ENCODE peak calls at places on chromosomes 11 and 22, in nine cellular contexts. N is HCT116, U is sigmoid colon, V is upper lobe of left lung, Y is adrenal gland, O is breast epithelium, G is IMR-90, F is ovary, M is right lobe of liver. D is an unnamed sample. For H3K4me1, the result is how much of the 10 kb centered on the place peaks cover.

GRCh38 chr11:15801616-15802015 is 554.7 kb downstream of the SOX6 start:
- DNase-seq in N (no peak), U (no peak), V (no peak), Y (no peak), O (no peak), G (no peak), F (no peak), M (no peak), D (no peak)

GRCh38 chr11:12517306-12517705 is 139.9 kb downstream of the PARVA start:
- DNase-seq in N (no peak), U (peak), V (no peak), Y (peak), O (no peak), G (no peak), F (no peak), M (no peak), D (no peak)

GRCh38 chr11:23570828-23571227 is 710.6 kb upstream of the CCDC179 start:
- DNase-seq in N (no peak), U (no peak), V (no peak), Y (no peak), O (no peak), G (peak), F (no peak), M (no peak), D (no peak)

GRCh38 chr22:45045219-45045618 is 35.4 kb upstream of the PHF21B start:
- DNase-seq in N (no peak), U (no peak), V (no peak), Y (no peak), O (no peak), G (no peak), F (no peak), M (no peak), D (no peak)

GRCh38 chr11:30774451-30774850 is 188.3 kb upstream of the MPPED2 start:
- DNase-seq in N (no peak), U (no peak), V (no peak), Y (no peak), O (no peak), G (no peak), F (no peak), M (no peak), D (no peak)

GRCh38 chr11:123255909-123256308 is 60.9 kb upstream of the CLMP start:
- DNase-seq in N (no peak), U (no peak), V (no peak), Y (no peak), O (no peak), G (no peak), F (no peak), M (no peak), D (no peak)

GRCh38 chr11:12144306-12145174 is 34.1 kb downstream of the MICAL2 start:
- DNase-seq in N (no peak), U (no peak), V (no peak), Y (no peak), O (no peak), G (no peak), F (peak), M (no peak), D (no peak)

GRCh38 chr11:118526688-118527087 is 586 bp upstream of the TTC36 start:
- DNase-seq in N (no peak), U (no peak), V (no peak), Y (no peak), O (no peak), G (no peak), F (no peak), M (no peak), D (no peak)

GRCh38 chr11:83773950-83774880 is 488.0 kb upstream of the CCDC90B start:
- DNase-seq in N (no peak), U (no peak), V (no peak), Y (no peak), O (no peak), G (peak), F (no peak), M (no peak), D (no peak)

GRCh38 chr11:62273789-62274275 is 3.9 kb downstream of the SCGB2A2 start:
- DNase-seq in N (no peak), U (no peak), V (no peak), Y (no peak), O (no peak), G (no peak), F (no peak), M (no peak), D (no peak)

GRCh38 chr11:26571861-26572654 is at the start of gene MUC15:
- DNase-seq in N (no peak), U (no peak), V (peak), Y (no peak), O (no peak), G (no peak), F (no peak), M (no peak), D (no peak)

GRCh38 chr11:35216962-35217667 is 78.1 kb downstream of the CD44 start:
- DNase-seq in N (no peak), U (no peak), V (no peak), Y (no peak), O (no peak), G (no peak), F (no peak), M (no peak), D (no peak)

GRCh38 chr22:27885977-27886842 is 32.8 kb downstream of the PITPNB start:
- DNase-seq in N (peak), U (no peak), V (peak), Y (peak), O (no peak), G (peak), F (no peak), M (no peak), D (no peak)

GRCh38 chr11:23192256-23192655 is 332.0 kb upstream of the CCDC179 start:
- DNase-seq in N (no peak), U (no peak), V (no peak), Y (no peak), O (no peak), G (peak), F (no peak), M (no peak), D (no peak)

GRCh38 chr22:26634189-26634588 is 12.4 kb downstream of the CRYBA4 start:
- DNase-seq in N (no peak), U (no peak), V (no peak), Y (no peak), O (no peak), G (no peak), F (no peak), M (no peak), D (no peak)

GRCh38 chr11:12543596-12544415 is 130.4 kb upstream of the TEAD1 start:
- DNase-seq in N (no peak), U (no peak), V (peak), Y (no peak), O (no peak), G (no peak), F (no peak), M (no peak), D (peak)

GRCh38 chr11:69599502-69599901 is 41.5 kb upstream of the CCND1 start:
- DNase-seq in N (no peak), U (no peak), V (no peak), Y (no peak), O (no peak), G (no peak), F (no peak), M (no peak), D (no peak)

GRCh38 chr22:43346521-43346929 is 3.4 kb upstream of the SCUBE1 start:
- DNase-seq in N (peak), U (peak), V (peak), Y (peak), O (peak), G (no peak), F (peak), M (peak), D (no peak)

GRCh38 chr11:11231763-11232162 is 121.3 kb downstream of the CSNK2A3 start:
- DNase-seq in N (no peak), U (no peak), V (no peak), Y (no peak), O (no peak), G (no peak), F (no peak), M (no peak), D (no peak)

GRCh38 chr11:134098566-134099184 is 29.8 kb downstream of the JAM3 start:
- DNase-seq in N (peak), U (no peak), V (no peak), Y (no peak), O (no peak), G (no peak), F (no peak), M (no peak), D (no peak)

GRCh38 chr22:43272869-43273318 is 70.3 kb downstream of the SCUBE1 start:
- DNase-seq in N (no peak), U (no peak), V (no peak), Y (peak), O (no peak), G (no peak), F (peak), M (peak), D (no peak)

GRCh38 chr11:130477646-130478203 is 29.3 kb downstream of the ADAMTS15 start:
- DNase-seq in N (no peak), U (no peak), V (no peak), Y (no peak), O (no peak), G (peak), F (no peak), M (no peak), D (no peak)

GRCh38 chr11:117842131-117842941 is 17.8 kb upstream of the FXYD2 start:
- DNase-seq in N (no peak), U (peak), V (peak), Y (peak), O (no peak), G (no peak), F (no peak), M (no peak), D (no peak)

GRCh38 chr22:20420157-20420842 is 17.3 kb downstream of the SCARF2 start:
- DNase-seq in N (no peak), U (peak), V (no peak), Y (no peak), O (no peak), G (no peak), F (peak), M (no peak), D (no peak)

GRCh38 chr11:67289226-67289650 is at the start of gene ANKRD13D:
- DNase-seq in N (no peak), U (peak), V (no peak), Y (no peak), O (no peak), G (no peak), F (no peak), M (no peak), D (no peak)

GRCh38 chr11:59196777-59197176 is 15.9 kb downstream of the MPEG1 start:
- DNase-seq in N (no peak), U (no peak), V (no peak), Y (no peak), O (no peak), G (no peak), F (no peak), M (no peak), D (no peak)

GRCh38 chr11:5258543-5259262 is 4.1 kb upstream of the HBG2 start:
- DNase-seq in N (no peak), U (no peak), V (no peak), Y (no peak), O (no peak), G (no peak), F (no peak), M (no peak), D (no peak)

GRCh38 chr11:57073121-57073520 is 84.4 kb downstream of the OR5AK2 start:
- DNase-seq in N (no peak), U (no peak), V (no peak), Y (no peak), O (no peak), G (peak), F (no peak), M (no peak), D (no peak)

GRCh38 chr11:212150-213100 is 4.9 kb downstream of the RIC8A start:
- DNase-seq in N (no peak), U (peak), V (no peak), Y (peak), O (no peak), G (no peak), F (peak), M (no peak), D (no peak)

GRCh38 chr11:67289651-67290479 is 762 bp downstream of the ANKRD13D start:
- DNase-seq in N (no peak), U (peak), V (no peak), Y (peak), O (no peak), G (no peak), F (peak), M (peak), D (no peak)

GRCh38 chr11:120303004-120303637 is 22.0 kb upstream of the TLCD5 start:
- DNase-seq in N (peak), U (peak), V (peak), Y (peak), O (no peak), G (peak), F (peak), M (peak), D (no peak)

GRCh38 chr11:48005133-48005532 is 24.8 kb downstream of the PTPRJ start:
- DNase-seq in N (no peak), U (no peak), V (no peak), Y (no peak), O (no peak), G (no peak), F (no peak), M (no peak), D (no peak)

GRCh38 chr22:22080270-22080669 is 97.7 kb upstream of the TOP3B start:
- DNase-seq in N (no peak), U (no peak), V (no peak), Y (no peak), O (no peak), G (no peak), F (no peak), M (no peak), D (peak)

GRCh38 chr22:40764743-40765441 is 54.3 kb downstream of the SLC25A17 start:
- DNase-seq in N (no peak), U (no peak), V (no peak), Y (no peak), O (no peak), G (no peak), F (no peak), M (no peak), D (no peak)

GRCh38 chr11:131909426-131910200 is 539.2 kb downstream of the NTM start:
- DNase-seq in N (no peak), U (no peak), V (no peak), Y (no peak), O (no peak), G (peak), F (no peak), M (no peak), D (no peak)
- H3K4me3 ChIP-seq in N (no peak), U (peak), V (no peak), Y (no peak), O (peak), G (peak), F (no peak), M (no peak), D (peak)

GRCh38 chr11:109221190-109221589 is 200.8 kb upstream of the C11orf87 start:
- DNase-seq in N (no peak), U (peak), V (no peak), Y (no peak), O (no peak), G (no peak), F (no peak), M (no peak), D (no peak)

GRCh38 chr11:109223441-109223840 is 198.5 kb upstream of the C11orf87 start:
- DNase-seq in N (no peak), U (no peak), V (no peak), Y (no peak), O (no peak), G (no peak), F (no peak), M (no peak), D (no peak)

GRCh38 chr11:109222730-109223129 is 199.3 kb upstream of the C11orf87 start:
- DNase-seq in N (no peak), U (no peak), V (no peak), Y (no peak), O (no peak), G (no peak), F (no peak), M (no peak), D (no peak)
- H3K4me1 ChIP-seq in N (under half), U (under half), V (under half), Y (under half), O (under half), G (under half), F (under half), M (under half), D (under half)

DNA sequence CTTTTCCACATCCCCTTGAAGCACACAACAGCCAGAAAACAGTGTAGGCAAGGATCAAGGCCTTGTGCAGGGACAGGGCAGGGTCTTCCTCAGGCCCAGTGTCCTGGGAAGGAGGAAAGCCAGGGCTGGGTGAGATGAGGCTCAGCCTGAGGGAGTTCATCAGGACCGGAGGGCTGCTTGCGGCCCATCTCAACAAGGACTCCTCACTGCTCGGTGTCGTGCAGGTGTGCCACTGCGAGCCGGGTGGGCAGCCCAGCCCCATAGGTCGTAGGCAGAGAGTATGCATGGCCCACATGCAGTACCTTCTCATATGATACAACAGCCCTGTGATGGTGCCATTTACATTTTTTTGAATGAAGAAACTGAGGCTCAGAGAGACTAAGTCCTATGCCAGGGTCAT is 12.9 kb downstream of the SHISA8 start:
- DNase-seq in N (no peak), U (no peak), V (no peak), Y (no peak), O (no peak), G (no peak), F (no peak), M (no peak), D (no peak)
- TF ChIP-seq POLR2A in N (no peak), U (no peak), V (no peak), Y (no peak), O (no peak), G (no peak), F (no peak), M (no peak), D (no peak)

GRCh38 chr11:44316388-44317240 is 6.7 kb upstream of the ALX4 start:
- DNase-seq in N (no peak), U (no peak), V (no peak), Y (no peak), O (no peak), G (no peak), F (peak), M (peak), D (no peak)
- H3K4me3 ChIP-seq in N (no peak), U (peak), V (no peak), Y (no peak), O (peak), G (no peak), F (peak), M (no peak), D (peak)

GRCh38 chr11:70662691-70663098 is 264.4 kb downstream of the CTTN start:
- DNase-seq in N (no peak), U (no peak), V (no peak), Y (no peak), O (no peak), G (no peak), F (no peak), M (no peak), D (no peak)

GRCh38 chr11:70663815-70664214 is 265.5 kb downstream of the CTTN start:
- DNase-seq in N (no peak), U (no peak), V (no peak), Y (no peak), O (no peak), G (no peak), F (no peak), M (no peak), D (no peak)

GRCh38 chr11:70661763-70662501 is 263.6 kb downstream of the CTTN start:
- DNase-seq in N (no peak), U (no peak), V (no peak), Y (peak), O (no peak), G (peak), F (no peak), M (no peak), D (no peak)

GRCh38 chr11:70660059-70660888 is 261.9 kb downstream of the CTTN start:
- DNase-seq in N (no peak), U (no peak), V (no peak), Y (no peak), O (no peak), G (no peak), F (no peak), M (no peak), D (no peak)

DNA sequence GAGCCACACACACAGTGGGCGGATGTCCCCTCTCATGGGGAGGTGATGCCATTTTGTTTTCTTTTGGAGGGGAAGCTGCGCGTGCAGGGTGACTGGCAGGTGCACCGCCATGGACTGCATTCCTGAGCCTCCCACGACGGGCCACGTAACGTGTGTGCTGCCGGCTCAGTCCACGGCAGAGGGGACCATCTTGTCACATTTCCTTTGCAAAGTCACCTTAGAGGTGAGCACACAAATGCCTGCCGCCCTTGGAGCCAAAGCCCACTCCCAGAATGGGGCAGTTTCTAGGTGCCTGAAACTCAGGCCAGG is 262.5 kb downstream of the CTTN start:
- DNase-seq in N (no peak), U (no peak), V (no peak), Y (no peak), O (no peak), G (no peak), F (no peak), M (no peak), D (no peak)
- H3K4me1 ChIP-seq in N (under half), U (under half), V (under half), Y (under half), O (under half), G (under half), F (under half), M (under half), D (under half)

DNA sequence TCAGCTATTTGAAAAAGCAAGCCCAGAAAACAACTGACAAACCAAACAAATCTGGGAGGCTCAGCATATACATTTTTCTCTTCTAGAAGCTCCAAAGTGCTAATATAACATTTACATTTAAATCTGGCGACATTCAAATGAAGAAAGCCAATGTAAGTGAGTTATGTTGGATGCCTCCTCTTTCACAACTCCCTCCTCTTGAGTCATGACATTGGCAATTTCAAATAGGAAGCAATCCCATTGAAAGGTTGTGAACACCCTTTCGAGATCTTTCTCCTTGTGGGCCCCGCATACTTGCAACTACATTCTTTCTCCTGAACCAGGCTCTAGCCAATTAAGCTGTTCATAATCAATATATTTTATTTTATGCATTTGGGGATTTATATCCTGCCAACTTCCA is 129.4 kb upstream of the SESN3 start:
- DNase-seq in N (no peak), U (no peak), V (no peak), Y (no peak), O (no peak), G (no peak), F (no peak), M (no peak), D (no peak)
- TF ChIP-seq POLR2A in N (no peak), U (no peak), V (no peak), Y (no peak), O (no peak), G (no peak), F (no peak), M (no peak), D (no peak)

D was measured in esophagus muscularis mucosa.